ENCODE peak calls at places on chromosomes 1 and 21, in seven cellular contexts. N is T-helper 9 cell; A is activated CD4-positive, alpha-beta T cell treated with anti-CD3 and anti-CD28 coated beads for 48 hours; M is hepatic stellate cell; I is CD8-positive, alpha-beta memory T cell; W is mucosa of gallbladder; R is activated naive CD4-positive, alpha-beta T cell. D is an unnamed sample.

GRCh38 chr21:43835061-43835460 is 30.0 kb upstream of the AGPAT3 start:
- DNase-seq in N (no peak), A (no peak), M (no peak), I (no peak), W (no peak), R (no peak), D (no peak)

GRCh38 chr21:35593000-35593502 is 467.3 kb downstream of the SETD4 start:
- DNase-seq in N (no peak), A (no peak), M (peak; percentile 25), I (no peak), W (no peak), R (no peak), D (peak; percentile 44)

GRCh38 chr1:182185822-182186756 is 124.6 kb upstream of the ZNF648 start:
- DNase-seq in N (no peak), A (no peak), M (no peak), I (no peak), W (no peak), R (no peak), D (no peak)

GRCh38 chr1:16145030-16145987 is 10.6 kb downstream of the EPHA2 start:
- DNase-seq in N (no peak), A (no peak), M (peak; percentile 98), I (no peak), W (peak; percentile 89), R (no peak), D (peak; percentile 18)

GRCh38 chr1:169601096-169601881 is 15.0 kb upstream of the F5 start:
- DNase-seq in N (no peak), A (no peak), M (peak; percentile 4), I (peak; percentile 19), W (no peak), R (no peak), D (no peak)

GRCh38 chr21:36321325-36322082 is 1.5 kb downstream of the MORC3 start:
- DNase-seq in N (no peak), A (peak; percentile 25), M (no peak), I (no peak), W (no peak), R (no peak), D (peak; percentile 4)

GRCh38 chr1:155080250-155081228 is 1.9 kb downstream of the EFNA3 start:
- DNase-seq in N (no peak), A (peak; percentile 48), M (no peak), I (no peak), W (no peak), R (no peak), D (peak; percentile 38)

GRCh38 chr1:3465091-3465934 is 10.8 kb downstream of the ARHGEF16 start:
- DNase-seq in N (no peak), A (no peak), M (no peak), I (no peak), W (no peak), R (no peak), D (no peak)

GRCh38 chr21:38712076-38712475 is 93.7 kb upstream of the ETS2 start:
- DNase-seq in N (no peak), A (peak; percentile 8), M (peak; percentile 29), I (no peak), W (peak; percentile 11), R (no peak), D (peak; percentile 90)

GRCh38 chr1:57024855-57025254 is 59.0 kb upstream of the C8B start:
- DNase-seq in N (no peak), A (no peak), M (no peak), I (no peak), W (no peak), R (no peak), D (no peak)

GRCh38 chr21:39710866-39711265 is 34.1 kb upstream of the IGSF5 start:
- DNase-seq in N (no peak), A (no peak), M (no peak), I (no peak), W (no peak), R (no peak), D (no peak)

GRCh38 chr1:115989711-115990110 is 13.4 kb downstream of the SLC22A15 start:
- DNase-seq in N (no peak), A (no peak), M (no peak), I (no peak), W (no peak), R (no peak), D (no peak)

GRCh38 chr1:10528066-10529014 is 53.6 kb downstream of the PEX14 start:
- DNase-seq in N (no peak), A (no peak), M (peak; percentile 82), I (no peak), W (peak; percentile 66), R (no peak), D (no peak)

GRCh38 chr1:164560076-164560475 is 1.1 kb downstream of the PBX1 start:
- DNase-seq in N (no peak), A (no peak), M (no peak), I (no peak), W (no peak), R (no peak), D (no peak)

GRCh38 chr1:174940776-174941175 is 59.0 kb upstream of the CACYBP start:
- DNase-seq in N (no peak), A (no peak), M (no peak), I (no peak), W (no peak), R (no peak), D (no peak)

GRCh38 chr1:95263400-95263799 is 29.4 kb downstream of the RWDD3 start:
- DNase-seq in N (no peak), A (no peak), M (no peak), I (no peak), W (no peak), R (no peak), D (no peak)

GRCh38 chr1:225548140-225548857 is 104.6 kb downstream of the ENAH start:
- DNase-seq in N (no peak), A (no peak), M (peak; percentile 8), I (no peak), W (no peak), R (no peak), D (no peak)

GRCh38 chr1:173044656-173045055 is 6.1 kb downstream of the TNFSF18 start:
- DNase-seq in N (no peak), A (no peak), M (no peak), I (no peak), W (no peak), R (no peak), D (no peak)

GRCh38 chr21:14401217-14401616 is 18.3 kb upstream of the HSPA13 start:
- DNase-seq in N (no peak), A (no peak), M (no peak), I (no peak), W (no peak), R (no peak), D (no peak)

GRCh38 chr1:58626293-58626692 is 49.2 kb upstream of the TACSTD2 start:
- DNase-seq in N (no peak), A (no peak), M (no peak), I (no peak), W (no peak), R (no peak), D (no peak)

GRCh38 chr21:33396966-33397365 is 6.2 kb upstream of the IFNGR2 start:
- DNase-seq in N (no peak), A (no peak), M (peak; percentile 82), I (no peak), W (no peak), R (no peak), D (no peak)

GRCh38 chr1:66335859-66336640 is 197.9 kb upstream of the SGIP1 start:
- DNase-seq in N (peak; percentile 59), A (peak; percentile 72), M (no peak), I (peak; percentile 88), W (peak; percentile 72), R (no peak), D (no peak)

GRCh38 chr1:190344454-190344853 is 133.2 kb downstream of the BRINP3 start:
- DNase-seq in N (no peak), A (no peak), M (no peak), I (no peak), W (no peak), R (no peak), D (no peak)

GRCh38 chr1:221900678-221901077 is 158.8 kb upstream of the DUSP10 start:
- DNase-seq in N (no peak), A (no peak), M (no peak), I (no peak), W (no peak), R (no peak), D (no peak)

GRCh38 chr1:40385437-40386310 is 12.1 kb downstream of the SMAP2 start:
- DNase-seq in N (peak; percentile 43), A (peak; percentile 62), M (no peak), I (peak; percentile 93), W (no peak), R (no peak), D (no peak)

GRCh38 chr1:211258310-211258755 is 833 bp upstream of the RCOR3 start:
- DNase-seq in N (peak; percentile 43), A (peak; percentile 82), M (peak; percentile 62), I (peak; percentile 55), W (peak; percentile 78), R (peak; percentile 7), D (peak; percentile 82)

GRCh38 chr1:150612014-150612345 is 17.4 kb downstream of the ENSA start:
- DNase-seq in N (no peak), A (no peak), M (no peak), I (no peak), W (no peak), R (no peak), D (no peak)

GRCh38 chr1:152398812-152399698 is 15.0 kb downstream of the CRNN start:
- DNase-seq in N (peak; percentile 14), A (peak; percentile 17), M (peak; percentile 15), I (no peak), W (no peak), R (no peak), D (no peak)

GRCh38 chr1:39788758-39789570 is at the start of gene BMP8B:
- DNase-seq in N (peak; percentile 31), A (peak; percentile 58), M (peak; percentile 47), I (peak; percentile 54), W (peak; percentile 19), R (no peak), D (peak; percentile 73)